ENCODE peak calls at places on chromosomes 7 and 10, in five cellular contexts. X, R, C, G and B are unnamed samples. For H3K9me3 and H3K4me1, the result is how much of the 10 kb centered on the place peaks cover.

GRCh38 chr10:108039821-108040584 is 875.5 kb upstream of the SORCS1 start:
- DNase-seq in X (no peak), R (no peak), C (no peak), G (no peak), B (no peak)

GRCh38 chr10:127563718-127564553 is 14.8 kb downstream of the NPS start:
- DNase-seq in X (no peak), R (peak), C (no peak), G (no peak), B (no peak)

GRCh38 chr10:43082756-43083155 is 5.9 kb downstream of the RET start:
- DNase-seq in X (no peak), R (no peak), C (no peak), G (no peak), B (no peak)

GRCh38 chr7:28086198-28086597 is 94.4 kb downstream of the JAZF1 start:
- DNase-seq in X (no peak), R (no peak), C (no peak), G (no peak), B (no peak)

GRCh38 chr7:35251606-35252310 is 2.1 kb downstream of the TBX20 start:
- DNase-seq in X (no peak), R (no peak), C (no peak), G (no peak), B (no peak)

GRCh38 chr7:231030-231857 is 38.9 kb downstream of the FAM20C start:
- DNase-seq in X (no peak), R (no peak), C (no peak), G (no peak), B (peak)

GRCh38 chr10:57849726-57850357 is 417.9 kb downstream of the IPMK start:
- DNase-seq in X (no peak), R (no peak), C (no peak), G (no peak), B (no peak)

GRCh38 chr10:10293431-10293830 is 724.2 kb upstream of the CELF2 start:
- DNase-seq in X (peak), R (no peak), C (no peak), G (no peak), B (no peak)

GRCh38 chr7:138239244-138239643 is 163.0 kb downstream of the AKR1D1 start:
- DNase-seq in X (no peak), R (no peak), C (no peak), G (no peak), B (no peak)

GRCh38 chr7:99624487-99624886 is 7.7 kb downstream of the ZSCAN25 start:
- DNase-seq in X (no peak), R (no peak), C (peak), G (no peak), B (no peak)

GRCh38 chr10:77583527-77583926 is 54.1 kb downstream of the KCNMA1 start:
- DNase-seq in X (no peak), R (no peak), C (no peak), G (no peak), B (no peak)

GRCh38 chr7:91826377-91826776 is 54.1 kb downstream of the MTERF1 start:
- DNase-seq in X (no peak), R (no peak), C (no peak), G (no peak), B (no peak)

GRCh38 chr7:26555971-26556830 is 264.5 kb downstream of the SNX10 start:
- DNase-seq in X (no peak), R (peak), C (no peak), G (no peak), B (no peak)

GRCh38 chr10:101047961-101048892 is 13.6 kb upstream of the KAZALD1 start:
- DNase-seq in X (no peak), R (no peak), C (no peak), G (no peak), B (no peak)
- TF ChIP-seq CTCF in X (no peak), R (no peak), C (no peak), G (no peak), B (no peak)

GRCh38 chr7:157816526-157817250 is 479.9 kb downstream of the DNAJB6 start:
- DNase-seq in X (no peak), R (no peak), C (no peak), G (no peak), B (no peak)
- H3K9me3 ChIP-seq in X (under half), R (under half), C (under half), G (under half), B (under half)

DNA sequence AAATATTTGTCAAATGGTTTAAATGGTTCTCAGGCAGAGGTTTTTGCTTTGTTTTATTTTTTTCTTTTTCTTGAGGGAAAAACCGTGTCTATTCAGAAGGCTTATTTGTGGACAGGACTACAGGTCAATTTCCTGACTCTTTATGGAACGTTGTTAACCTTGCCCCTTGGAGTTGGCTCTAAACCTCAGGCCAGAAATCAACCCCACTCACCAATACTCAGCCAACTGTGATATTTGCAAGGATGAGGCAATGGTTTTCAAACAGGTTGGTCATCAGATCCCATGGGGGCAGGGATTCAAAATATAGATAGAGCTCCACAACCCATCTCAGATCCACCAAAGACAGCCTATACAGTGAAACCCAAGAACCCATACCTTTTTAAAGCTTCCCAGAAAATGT is 10.2 kb downstream of the PDLIM1 start:
- DNase-seq in X (no peak), R (no peak), C (no peak), G (no peak), B (no peak)
- H3K4me1 ChIP-seq in X (under half), R (under half), C (half or more), G (half or more), B (under half)

DNA sequence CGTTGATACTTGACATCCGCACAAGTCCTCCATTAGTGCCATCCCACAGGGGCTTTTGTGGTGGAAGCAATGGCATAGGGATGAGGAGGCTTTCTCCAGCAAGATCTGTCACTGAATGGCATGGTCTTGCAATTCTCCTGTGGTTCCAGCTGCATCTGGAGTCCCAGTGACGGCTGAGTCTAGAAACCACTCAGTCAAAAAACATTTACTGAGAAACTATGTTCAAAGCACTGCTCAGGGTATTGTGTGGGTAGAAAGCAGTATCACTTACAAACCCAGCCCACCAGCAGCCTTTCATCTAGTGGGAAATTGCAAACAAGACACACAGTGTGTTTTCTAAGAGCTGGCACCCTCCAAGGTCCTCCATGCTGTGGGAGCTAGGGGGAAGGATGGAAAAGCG is 135.0 kb upstream of the YAE1 start:
- DNase-seq in X (no peak), R (no peak), C (no peak), G (no peak), B (no peak)
- TF ChIP-seq CTCF in X (no peak), R (no peak), C (no peak), G (no peak), B (no peak)

DNA sequence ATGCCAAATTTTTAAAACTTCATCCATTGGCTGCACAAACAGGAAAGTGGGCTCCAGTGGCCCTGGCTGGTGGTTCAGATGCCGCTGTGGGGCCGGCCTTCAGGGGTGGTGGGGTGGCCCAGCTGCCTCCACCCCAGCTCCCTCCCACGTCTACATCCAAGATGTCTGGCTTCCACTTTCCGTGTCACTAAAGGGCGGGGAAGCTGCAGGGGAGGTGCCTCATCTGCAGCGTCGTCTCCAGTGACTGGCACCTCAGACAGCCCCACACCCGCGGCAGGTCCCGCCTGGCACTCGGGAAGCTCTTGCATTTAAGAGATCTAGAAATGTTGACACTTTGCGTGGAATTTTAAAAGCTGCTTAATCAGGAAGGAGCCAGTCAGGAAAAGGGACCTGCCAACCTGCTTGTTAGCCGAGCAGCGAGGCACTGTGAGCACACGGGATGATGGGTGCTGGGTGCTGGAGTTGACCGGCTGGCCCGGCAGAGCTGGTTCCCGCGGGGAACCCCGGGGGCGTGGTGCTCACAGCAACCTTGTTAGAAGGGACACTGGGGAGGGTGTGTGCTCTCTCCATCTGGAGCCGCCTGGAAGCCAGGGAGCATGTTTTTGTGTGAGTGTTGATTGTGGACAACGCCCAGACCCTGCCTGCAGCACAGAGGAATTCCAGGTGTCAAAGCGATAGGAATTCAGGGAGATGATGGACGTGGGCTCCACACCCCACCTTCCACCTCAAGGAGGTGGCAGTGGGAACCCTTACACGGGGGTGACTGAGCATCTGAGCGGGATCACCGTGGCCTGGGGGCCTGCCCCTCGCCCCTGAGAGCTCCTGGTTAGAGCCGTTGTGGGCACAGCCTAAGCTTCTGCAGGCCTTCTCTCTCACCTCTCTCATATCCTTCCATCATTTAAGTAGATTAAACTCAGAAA is 320.5 kb downstream of the PTPRN2 start:
- DNase-seq in X (no peak), R (no peak), C (peak), G (no peak), B (peak)
- H3K9me3 ChIP-seq in X (under half), R (under half), C (under half), G (under half), B (under half)

GRCh38 chr10:130040817-130041330 is 69.8 kb downstream of the C10orf143 start:
- DNase-seq in X (no peak), R (no peak), C (peak), G (no peak), B (peak)
- H3K4me1 ChIP-seq in X (under half), R (under half), C (under half), G (under half), B (under half)

GRCh38 chr7:156466262-156466661 is 174.3 kb upstream of the RNF32 start:
- DNase-seq in X (no peak), R (peak), C (no peak), G (no peak), B (no peak)
- TF ChIP-seq CTCF in X (no peak), R (no peak), C (no peak), G (no peak), B (no peak)

GRCh38 chr7:51325231-51325630 is 8.6 kb upstream of the COBL start:
- DNase-seq in X (no peak), R (no peak), C (no peak), G (no peak), B (no peak)

GRCh38 chr7:51326646-51327286 is 10.2 kb upstream of the COBL start:
- DNase-seq in X (no peak), R (no peak), C (no peak), G (no peak), B (no peak)

GRCh38 chr7:51324206-51324884 is 7.7 kb upstream of the COBL start:
- DNase-seq in X (no peak), R (no peak), C (no peak), G (no peak), B (no peak)

GRCh38 chr7:51327287-51327717 is 10.7 kb upstream of the COBL start:
- DNase-seq in X (no peak), R (no peak), C (no peak), G (no peak), B (no peak)

GRCh38 chr7:51325937-51326336 is 9.3 kb upstream of the COBL start:
- DNase-seq in X (no peak), R (no peak), C (no peak), G (no peak), B (no peak)
- H3K9me3 ChIP-seq in X (under half), R (under half), C (under half), G (under half), B (under half)

GRCh38 chr7:90216771-90217170 is 5.2 kb downstream of the STEAP2 start:
- DNase-seq in X (no peak), R (no peak), C (no peak), G (no peak), B (no peak)
- H3K4me1 ChIP-seq in X (under half), R (under half), C (under half), G (under half), B (under half)